ENCODE peak calls at places on chromosomes 11 and 22, in six cellular contexts. G, O, N, E, S and H are unnamed samples.
A peak's percentile ranks its signal among the peaks of the same experiment; 100 is the strongest.

GRCh38 chr11:9332655-9333054 is 18.3 kb upstream of the TMEM41B start:
- DNase-seq in G (no peak), O (no peak), N (no peak), E (no peak), S (no peak), H (no peak)

GRCh38 chr11:102604011-102604410 is 21.1 kb downstream of the MMP20 start:
- DNase-seq in G (no peak), O (no peak), N (no peak), E (no peak), S (no peak), H (no peak)

GRCh38 chr11:126485986-126486635 is 130.6 kb downstream of the ST3GAL4 start:
- DNase-seq in G (no peak), O (no peak), N (no peak), E (no peak), S (no peak), H (no peak)

GRCh38 chr22:37162221-37163095 is 12.7 kb upstream of the IL2RB start:
- DNase-seq in G (peak; percentile 76), O (no peak), N (no peak), E (peak; percentile 98), S (no peak), H (peak; percentile 83)

GRCh38 chr22:34454598-34454997 is 534.3 kb upstream of the LARGE1 start:
- DNase-seq in G (no peak), O (no peak), N (no peak), E (no peak), S (no peak), H (no peak)

GRCh38 chr11:65416341-65417185 is 6.0 kb upstream of the NEAT1 start:
- DNase-seq in G (peak; percentile 93), O (peak; percentile 77), N (peak; percentile 95), E (no peak), S (peak; percentile 93), H (peak; percentile 93)

GRCh38 chr11:19808076-19808911 is 95.7 kb downstream of the NAV2 start:
- DNase-seq in G (no peak), O (no peak), N (peak; percentile 39), E (no peak), S (no peak), H (no peak)

GRCh38 chr11:104653011-104653806 is 245.1 kb downstream of the CASP12 start:
- DNase-seq in G (no peak), O (no peak), N (peak; percentile 17), E (no peak), S (no peak), H (no peak)

GRCh38 chr22:35651085-35651484 is 2.8 kb downstream of the APOL6 start:
- DNase-seq in G (no peak), O (no peak), N (no peak), E (no peak), S (no peak), H (no peak)

GRCh38 chr11:112290462-112290894 is 29.8 kb upstream of the PLET1 start:
- DNase-seq in G (no peak), O (no peak), N (no peak), E (no peak), S (no peak), H (no peak)

GRCh38 chr11:36945384-36945783 is 347.3 kb upstream of the RAG2 start:
- DNase-seq in G (no peak), O (no peak), N (peak; percentile 19), E (no peak), S (no peak), H (no peak)

GRCh38 chr11:113201055-113201818 is 113.1 kb upstream of the TTC12 start:
- DNase-seq in G (no peak), O (no peak), N (peak; percentile 72), E (no peak), S (no peak), H (no peak)

GRCh38 chr11:64876835-64877341 is 1.5 kb downstream of the EHD1 start:
- DNase-seq in G (no peak), O (peak; percentile 39), N (no peak), E (no peak), S (no peak), H (no peak)

GRCh38 chr11:2942872-2943710 is 13.9 kb upstream of the PHLDA2 start:
- DNase-seq in G (no peak), O (no peak), N (peak; percentile 33), E (no peak), S (no peak), H (no peak)

GRCh38 chr11:60951909-60952741 is at the start of gene SLC15A3:
- DNase-seq in G (peak; percentile 74), O (no peak), N (no peak), E (peak; percentile 61), S (no peak), H (peak; percentile 69)

GRCh38 chr11:128948583-128948982 is 5.9 kb upstream of the TP53AIP1 start:
- DNase-seq in G (no peak), O (no peak), N (no peak), E (no peak), S (no peak), H (no peak)

GRCh38 chr22:18044548-18045271 is 20.3 kb upstream of the MICAL3 start:
- DNase-seq in G (no peak), O (peak; percentile 94), N (no peak), E (no peak), S (no peak), H (no peak)

GRCh38 chr11:36126703-36127102 is 162.5 kb downstream of the COMMD9 start:
- DNase-seq in G (no peak), O (no peak), N (no peak), E (no peak), S (no peak), H (no peak)

GRCh38 chr11:64763804-64764611 is 4.2 kb upstream of the PYGM start:
- DNase-seq in G (no peak), O (no peak), N (no peak), E (no peak), S (no peak), H (no peak)

GRCh38 chr22:40826984-40827741 is 8.0 kb upstream of the SLC25A17 start:
- DNase-seq in G (no peak), O (peak; percentile 52), N (no peak), E (no peak), S (no peak), H (no peak)

GRCh38 chr11:62556102-62556871 is 9.7 kb upstream of the AHNAK start:
- DNase-seq in G (no peak), O (no peak), N (peak; percentile 90), E (peak; percentile 88), S (peak; percentile 77), H (no peak)

GRCh38 chr11:75402002-75402773 is 2.9 kb downstream of the RPS3 start:
- DNase-seq in G (no peak), O (no peak), N (no peak), E (no peak), S (no peak), H (no peak)

GRCh38 chr22:36536717-36537116 is 7.8 kb upstream of the EIF3D start:
- DNase-seq in G (no peak), O (no peak), N (no peak), E (no peak), S (no peak), H (no peak)

GRCh38 chr11:110379261-110379660 is 50.5 kb upstream of the FDX1 start:
- DNase-seq in G (no peak), O (no peak), N (no peak), E (no peak), S (peak; percentile 17), H (no peak)

GRCh38 chr11:115918579-115918978 is 414.4 kb upstream of the CADM1 start:
- DNase-seq in G (no peak), O (no peak), N (no peak), E (no peak), S (no peak), H (no peak)

GRCh38 chr22:19139974-19140373 is 4.5 kb downstream of the ESS2 start:
- DNase-seq in G (peak; percentile 13), O (no peak), N (no peak), E (no peak), S (no peak), H (no peak)

GRCh38 chr11:34027516-34028406 is 23.8 kb upstream of the CAPRIN1 start:
- DNase-seq in G (no peak), O (peak; percentile 63), N (no peak), E (no peak), S (no peak), H (no peak)
- TF ChIP-seq POLR2AphosphoS5 in G (no peak), O (no peak), N (no peak), E (no peak), S (no peak), H (no peak)

DNA sequence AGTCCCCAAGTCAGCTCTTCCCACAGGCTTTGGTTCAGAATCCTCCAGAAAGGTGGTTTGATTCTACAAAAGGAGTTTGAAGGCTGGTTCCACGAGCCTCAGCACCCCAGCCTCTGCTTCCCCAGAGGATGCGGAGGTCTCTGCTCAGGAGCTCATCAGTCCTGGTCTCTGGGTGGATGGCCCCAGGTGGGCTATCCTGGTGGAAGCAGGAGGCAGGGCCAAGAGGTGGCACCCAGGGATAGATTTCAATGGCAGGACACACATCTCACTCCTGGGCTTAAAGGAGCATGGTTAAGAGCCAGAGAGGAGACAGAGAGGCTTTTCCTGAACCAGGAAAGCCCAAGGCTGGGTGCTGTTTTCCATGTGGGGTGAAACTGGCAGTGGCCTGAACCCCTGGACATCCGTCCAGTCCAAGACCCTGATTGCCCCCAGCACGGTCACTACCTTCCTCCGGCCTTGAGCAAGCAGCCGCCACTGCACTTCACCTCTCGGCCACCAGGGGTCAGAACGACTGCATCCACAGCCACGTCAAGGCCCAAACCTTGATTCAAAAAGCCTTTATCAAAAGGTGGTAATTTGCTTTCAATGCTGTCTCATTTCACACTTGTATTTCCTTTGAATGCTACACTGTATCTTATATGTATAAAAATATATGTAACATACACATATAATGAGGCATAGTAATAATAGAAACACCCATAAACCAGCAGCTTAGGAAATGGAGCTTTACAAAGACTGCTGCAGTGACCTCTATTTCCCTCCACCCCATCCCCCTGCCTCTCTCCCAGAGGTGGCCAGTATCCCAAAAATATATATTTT is 19.3 kb upstream of the FXYD2 start:
- DNase-seq in G (no peak), O (no peak), N (peak; percentile 74), E (no peak), S (peak; percentile 79), H (no peak)
- TF ChIP-seq TAF1 in G (no peak), O (no peak), N (no peak), E (no peak), S (no peak), H (no peak)

GRCh38 chr11:67409261-67409666 is 5.4 kb downstream of the TBC1D10C start:
- DNase-seq in G (peak; percentile 91), O (no peak), N (no peak), E (no peak), S (no peak), H (peak; percentile 93)
- TF ChIP-seq POLR2AphosphoS5 in G (peak; percentile 68), O (no peak), N (no peak), E (no peak), S (no peak), H (peak; percentile 66)

DNA sequence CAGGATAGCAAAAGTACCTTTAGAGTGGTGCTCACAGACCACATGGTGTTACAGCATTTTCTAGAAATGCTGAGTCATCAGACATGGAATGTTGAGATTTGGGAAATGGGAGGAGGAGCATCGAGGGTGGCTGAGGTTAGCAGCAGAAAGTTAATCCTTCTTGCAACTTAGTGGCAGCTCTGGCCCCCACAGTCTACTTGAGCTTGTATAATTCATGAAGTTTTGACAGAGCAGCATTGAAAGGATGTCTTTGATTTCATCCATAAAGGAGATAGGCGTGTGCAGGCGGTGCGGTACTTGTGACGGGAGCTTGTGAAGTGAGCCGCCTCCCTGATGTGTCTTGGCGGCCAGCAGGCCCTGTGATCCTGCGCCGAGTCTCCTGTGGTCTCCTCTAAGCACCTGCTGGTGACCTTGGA is 330.5 kb downstream of the TBC1D22A start:
- DNase-seq in G (no peak), O (no peak), N (no peak), E (no peak), S (peak; percentile 16), H (no peak)
- TF ChIP-seq TAF1 in G (no peak), O (no peak), N (no peak), E (no peak), S (no peak), H (no peak)